ENCODE peak calls at places on chromosomes 2 and 18, in six cellular contexts. One of them, this sample, is unnamed.

GRCh38 chr2:237692601-237693079 is 65.3 kb downstream of the LRRFIP1 start:
- DNase-seq in GM06990: no peak
- DNase-seq in prostate gland: no peak
- DNase-seq in nephron progenitor cell: peak; percentile 38
- DNase-seq in fibroblast of lung: no peak
- DNase-seq in AG10803: no peak
- DNase-seq in this sample: no peak

GRCh38 chr2:158999458-158999857 is 31.0 kb downstream of the TANC1 start:
- DNase-seq in nephron progenitor cell: no peak
- DNase-seq in prostate gland: no peak
- DNase-seq in GM06990: no peak
- DNase-seq in fibroblast of lung: peak; percentile 47
- DNase-seq in AG10803: peak; percentile 36
- DNase-seq in this sample: no peak

GRCh38 chr18:37184209-37184868 is 355.4 kb downstream of the KIAA1328 start:
- DNase-seq in AG10803: no peak
- DNase-seq in fibroblast of lung: no peak
- DNase-seq in nephron progenitor cell: no peak
- DNase-seq in prostate gland: no peak
- DNase-seq in GM06990: no peak
- DNase-seq in this sample: no peak

GRCh38 chr2:205892141-205893064 is 193.6 kb downstream of the INO80D start:
- DNase-seq in GM06990: no peak
- DNase-seq in nephron progenitor cell: no peak
- DNase-seq in prostate gland: peak; percentile 76
- DNase-seq in AG10803: no peak
- DNase-seq in fibroblast of lung: peak; percentile 51
- DNase-seq in this sample: no peak

GRCh38 chr2:3738454-3738853 is 35.1 kb downstream of the DCDC2C start:
- DNase-seq in AG10803: no peak
- DNase-seq in nephron progenitor cell: peak; percentile 24
- DNase-seq in prostate gland: no peak
- DNase-seq in fibroblast of lung: peak; percentile 23
- DNase-seq in GM06990: no peak
- DNase-seq in this sample: no peak

GRCh38 chr18:35730738-35731370 is 149.3 kb downstream of the GALNT1 start:
- DNase-seq in GM06990: no peak
- DNase-seq in nephron progenitor cell: peak; percentile 49
- DNase-seq in AG10803: no peak
- DNase-seq in fibroblast of lung: peak; percentile 9
- DNase-seq in prostate gland: no peak
- DNase-seq in this sample: no peak

GRCh38 chr2:51297488-51297887 is 265.6 kb upstream of the NRXN1 start:
- DNase-seq in fibroblast of lung: no peak
- DNase-seq in AG10803: no peak
- DNase-seq in GM06990: no peak
- DNase-seq in nephron progenitor cell: no peak
- DNase-seq in prostate gland: no peak
- DNase-seq in this sample: no peak

GRCh38 chr2:69618362-69618761 is 25.2 kb downstream of the AAK1 start:
- DNase-seq in AG10803: no peak
- DNase-seq in GM06990: no peak
- DNase-seq in fibroblast of lung: peak; percentile 25
- DNase-seq in prostate gland: no peak
- DNase-seq in nephron progenitor cell: no peak
- DNase-seq in this sample: no peak

GRCh38 chr2:181231151-181231550 is 226.0 kb upstream of the ITGA4 start:
- DNase-seq in nephron progenitor cell: no peak
- DNase-seq in GM06990: no peak
- DNase-seq in AG10803: no peak
- DNase-seq in prostate gland: no peak
- DNase-seq in fibroblast of lung: no peak
- DNase-seq in this sample: no peak

GRCh38 chr2:231920795-231921194 is 5.4 kb downstream of the NPPC start:
- DNase-seq in nephron progenitor cell: no peak
- DNase-seq in prostate gland: no peak
- DNase-seq in AG10803: no peak
- DNase-seq in GM06990: no peak
- DNase-seq in fibroblast of lung: no peak
- DNase-seq in this sample: no peak

GRCh38 chr2:231923951-231924888 is 2.0 kb downstream of the NPPC start:
- DNase-seq in prostate gland: no peak
- DNase-seq in GM06990: no peak
- DNase-seq in AG10803: no peak
- DNase-seq in fibroblast of lung: no peak
- DNase-seq in nephron progenitor cell: no peak
- DNase-seq in this sample: peak; percentile 15

GRCh38 chr2:231924889-231925275 is 1.3 kb downstream of the NPPC start:
- DNase-seq in prostate gland: no peak
- DNase-seq in nephron progenitor cell: no peak
- DNase-seq in GM06990: no peak
- DNase-seq in fibroblast of lung: no peak
- DNase-seq in AG10803: no peak
- DNase-seq in this sample: no peak

GRCh38 chr2:231922311-231922710 is 3.9 kb downstream of the NPPC start:
- DNase-seq in GM06990: no peak
- DNase-seq in nephron progenitor cell: no peak
- DNase-seq in fibroblast of lung: no peak
- DNase-seq in AG10803: no peak
- DNase-seq in prostate gland: no peak
- DNase-seq in this sample: no peak

GRCh38 chr2:231922945-231923344 is 3.3 kb downstream of the NPPC start:
- DNase-seq in AG10803: no peak
- DNase-seq in prostate gland: no peak
- DNase-seq in GM06990: no peak
- DNase-seq in nephron progenitor cell: no peak
- DNase-seq in fibroblast of lung: no peak
- DNase-seq in this sample: no peak
- TF ChIP-seq CTCF in AG10803: no peak
- TF ChIP-seq CTCF in prostate gland: no peak
- TF ChIP-seq CTCF in GM06990: no peak
- TF ChIP-seq CTCF in nephron progenitor cell: no peak
- TF ChIP-seq CTCF in fibroblast of lung: no peak
- TF ChIP-seq CTCF in this sample: no peak

DNA sequence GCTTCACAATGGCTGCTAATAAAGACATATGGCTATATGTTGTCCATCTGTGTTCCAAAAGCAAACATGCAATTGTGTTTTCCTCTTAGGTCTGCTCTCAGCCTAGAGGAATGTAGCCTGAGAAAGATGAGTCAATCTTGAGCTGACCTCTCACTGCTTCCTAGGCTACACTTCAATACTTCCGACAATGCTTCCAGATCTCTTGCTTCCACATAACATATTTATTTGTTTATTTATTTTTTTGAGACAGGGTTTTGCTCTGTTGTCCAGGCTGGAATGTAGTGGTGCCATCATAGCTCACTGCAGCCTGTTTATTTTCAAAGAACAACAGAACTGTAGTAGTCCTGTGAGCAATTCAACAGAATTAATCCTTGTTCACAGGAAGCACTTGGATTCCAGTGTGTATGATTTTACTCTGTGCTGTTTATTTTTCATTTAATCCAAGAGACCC is 438.0 kb downstream of the TXNL1 start:
- DNase-seq in GM06990: no peak
- DNase-seq in nephron progenitor cell: no peak
- DNase-seq in fibroblast of lung: peak; percentile 47
- DNase-seq in prostate gland: no peak
- DNase-seq in AG10803: peak; percentile 72
- DNase-seq in this sample: no peak
- TF ChIP-seq CTCF in GM06990: no peak
- TF ChIP-seq CTCF in nephron progenitor cell: no peak
- TF ChIP-seq CTCF in fibroblast of lung: no peak
- TF ChIP-seq CTCF in prostate gland: no peak
- TF ChIP-seq CTCF in AG10803: no peak
- TF ChIP-seq CTCF in this sample: no peak

GRCh38 chr2:218292700-218293014 is 354 bp upstream of the TMBIM1 start:
- DNase-seq in GM06990: no peak
- DNase-seq in prostate gland: no peak
- DNase-seq in fibroblast of lung: no peak
- DNase-seq in AG10803: no peak
- DNase-seq in nephron progenitor cell: no peak
- DNase-seq in this sample: no peak
- TF ChIP-seq CTCF in GM06990: no peak
- TF ChIP-seq CTCF in prostate gland: no peak
- TF ChIP-seq CTCF in fibroblast of lung: no peak
- TF ChIP-seq CTCF in AG10803: no peak
- TF ChIP-seq CTCF in nephron progenitor cell: peak; percentile 11
- TF ChIP-seq CTCF in this sample: no peak

DNA sequence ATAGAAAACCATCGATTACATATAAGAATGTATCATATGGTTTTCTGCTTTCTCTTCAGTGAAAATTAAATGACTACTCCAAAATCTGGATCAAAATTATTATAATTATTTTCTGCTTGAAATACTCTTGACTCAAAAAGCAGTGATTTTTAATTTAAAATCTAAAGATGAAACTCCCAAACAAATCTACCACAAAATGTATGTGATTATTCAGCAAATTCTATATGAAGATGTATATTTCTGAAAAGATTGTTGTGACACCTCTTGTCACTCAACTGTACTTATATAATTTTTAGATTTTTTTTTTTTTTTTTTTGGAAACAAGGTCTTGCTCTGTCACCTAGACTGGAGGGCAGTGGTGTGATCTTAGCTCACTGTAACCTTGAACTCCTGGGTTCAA is 98.6 kb downstream of the MTCL1 start:
- DNase-seq in AG10803: no peak
- DNase-seq in nephron progenitor cell: no peak
- DNase-seq in prostate gland: no peak
- DNase-seq in GM06990: no peak
- DNase-seq in fibroblast of lung: no peak
- DNase-seq in this sample: no peak
- TF ChIP-seq CTCF in AG10803: no peak
- TF ChIP-seq CTCF in nephron progenitor cell: no peak
- TF ChIP-seq CTCF in prostate gland: no peak
- TF ChIP-seq CTCF in GM06990: no peak
- TF ChIP-seq CTCF in fibroblast of lung: no peak
- TF ChIP-seq CTCF in this sample: no peak

GRCh38 chr2:57759822-57760300 is 286.7 kb upstream of the VRK2 start:
- DNase-seq in AG10803: peak; percentile 68
- DNase-seq in fibroblast of lung: peak; percentile 73
- DNase-seq in prostate gland: peak; percentile 76
- DNase-seq in GM06990: peak; percentile 90
- DNase-seq in nephron progenitor cell: peak; percentile 95
- DNase-seq in this sample: peak; percentile 79
- TF ChIP-seq CTCF in AG10803: peak; percentile 93
- TF ChIP-seq CTCF in fibroblast of lung: peak; percentile 99
- TF ChIP-seq CTCF in prostate gland: peak; percentile 82
- TF ChIP-seq CTCF in GM06990: peak; percentile 93
- TF ChIP-seq CTCF in nephron progenitor cell: peak; percentile 97
- TF ChIP-seq CTCF in this sample: peak; percentile 92